ENCODE peak calls at places on chromosomes 4 and X, in four cellular contexts. T, X, E and M are unnamed samples.

GRCh38 chr4:6372649-6373525 is 99.5 kb downstream of the PPP2R2C start:
- DNase-seq in T (no peak), X (peak; percentile 42), E (no peak), M (peak; percentile 41)

GRCh38 chr4:102449751-102450352 is 51.3 kb upstream of the NFKB1 start:
- DNase-seq in T (peak; percentile 31), X (no peak), E (peak; percentile 7), M (no peak)

GRCh38 chrX:115616943-115617563 is 56.1 kb downstream of the PLS3 start:
- DNase-seq in T (peak; percentile 79), X (no peak), E (no peak), M (no peak)

GRCh38 chr4:16225996-16226815 is at the start of gene TAPT1:
- DNase-seq in T (no peak), X (peak; percentile 95), E (peak; percentile 68), M (peak; percentile 97)

GRCh38 chrX:112844250-112844649 is 3.6 kb upstream of the AMOT start:
- DNase-seq in T (no peak), X (no peak), E (no peak), M (no peak)

GRCh38 chrX:127187095-127187494 is 367.6 kb downstream of the PRR32 start:
- DNase-seq in T (no peak), X (no peak), E (no peak), M (no peak)

GRCh38 chr4:165757426-165757825 is 115.6 kb upstream of the TLL1 start:
- DNase-seq in T (no peak), X (no peak), E (no peak), M (no peak)

GRCh38 chrX:20513185-20513584 is 246.5 kb upstream of the RPS6KA3 start:
- DNase-seq in T (no peak), X (no peak), E (no peak), M (no peak)

GRCh38 chrX:13893826-13894225 is 76.9 kb upstream of the GPM6B start:
- DNase-seq in T (no peak), X (no peak), E (no peak), M (no peak)

GRCh38 chr4:5631352-5632042 is 76.9 kb downstream of the EVC2 start:
- DNase-seq in T (no peak), X (no peak), E (no peak), M (no peak)

GRCh38 chr4:2799444-2799911 is 6.6 kb downstream of the SH3BP2 start:
- DNase-seq in T (no peak), X (peak; percentile 71), E (no peak), M (peak; percentile 61)

GRCh38 chr4:27381806-27382205 is 521.2 kb downstream of the STIM2 start:
- DNase-seq in T (no peak), X (no peak), E (no peak), M (no peak)

GRCh38 chr4:90127706-90128345 is 632 bp downstream of the CCSER1 start:
- DNase-seq in T (no peak), X (peak; percentile 76), E (no peak), M (no peak)

GRCh38 chr4:187656953-187657352 is 338.6 kb upstream of the ZFP42 start:
- DNase-seq in T (no peak), X (no peak), E (no peak), M (no peak)

GRCh38 chr4:26141916-26142638 is 178.7 kb upstream of the RBPJ start:
- DNase-seq in T (no peak), X (no peak), E (no peak), M (no peak)

GRCh38 chr4:55170462-55170861 is 45.1 kb upstream of the KDR start:
- DNase-seq in T (peak; percentile 73), X (no peak), E (no peak), M (no peak)

GRCh38 chr4:84583871-84584373 is 995 bp downstream of the CDS1 start:
- DNase-seq in T (no peak), X (no peak), E (no peak), M (no peak)

GRCh38 chr4:153137168-153137567 is 67.1 kb upstream of the TRIM2 start:
- DNase-seq in T (peak; percentile 42), X (peak; percentile 83), E (no peak), M (no peak)

GRCh38 chr4:11505225-11505971 is 76.7 kb upstream of the HS3ST1 start:
- DNase-seq in T (no peak), X (no peak), E (no peak), M (no peak)

GRCh38 chrX:25941559-25942250 is 196.4 kb upstream of the MAGEB18 start:
- DNase-seq in T (no peak), X (no peak), E (no peak), M (no peak)

GRCh38 chr4:165514739-165515138 is 135.9 kb downstream of the CPE start:
- DNase-seq in T (no peak), X (no peak), E (no peak), M (no peak)

GRCh38 chr4:78720994-78721677 is 55.0 kb upstream of the BMP2K start:
- DNase-seq in T (no peak), X (no peak), E (no peak), M (peak; percentile 37)

GRCh38 chr4:170804930-170805329 is 715.2 kb upstream of the AADAT start:
- DNase-seq in T (no peak), X (peak; percentile 47), E (no peak), M (no peak)

GRCh38 chr4:150668824-150669223 is 86.9 kb downstream of the MAB21L2 start:
- DNase-seq in T (no peak), X (no peak), E (no peak), M (no peak)

GRCh38 chr4:173522160-173522873 is 7.7 kb downstream of the HAND2 start:
- DNase-seq in T (peak; percentile 24), X (peak; percentile 93), E (no peak), M (peak; percentile 62)

GRCh38 chr4:147741190-147741788 is 9.4 kb downstream of the ARHGAP10 start:
- DNase-seq in T (peak; percentile 89), X (no peak), E (no peak), M (no peak)

GRCh38 chrX:135605906-135606305 is 85.4 kb downstream of the INTS6L start:
- DNase-seq in T (no peak), X (no peak), E (no peak), M (no peak)

GRCh38 chrX:9466115-9466495 is 1.2 kb downstream of the TBL1X start:
- DNase-seq in T (peak; percentile 19), X (peak; percentile 87), E (no peak), M (peak; percentile 82)

GRCh38 chr4:84597450-84597849 is 14.5 kb downstream of the CDS1 start:
- DNase-seq in T (no peak), X (no peak), E (no peak), M (no peak)

GRCh38 chrX:39258331-39258730 is 457.1 kb downstream of the MID1IP1 start:
- DNase-seq in T (no peak), X (no peak), E (no peak), M (no peak)

GRCh38 chr4:188960411-188961093 is 821.3 kb downstream of the TRIML1 start:
- DNase-seq in T (no peak), X (no peak), E (no peak), M (no peak)

GRCh38 chr4:3210467-3210866 is 38.5 kb upstream of the MSANTD1 start:
- DNase-seq in T (no peak), X (peak; percentile 26), E (no peak), M (no peak)

GRCh38 chr4:7328913-7329638 is 105.7 kb downstream of the PSAPL1 start:
- DNase-seq in T (peak; percentile 36), X (peak; percentile 92), E (no peak), M (peak; percentile 82)

GRCh38 chrX:65488496-65488895 is 46.1 kb downstream of the LAS1L start:
- DNase-seq in T (peak; percentile 44), X (no peak), E (no peak), M (no peak)

GRCh38 chrX:9902651-9903050 is 64.5 kb upstream of the CLDN34 start:
- DNase-seq in T (no peak), X (no peak), E (no peak), M (no peak)

GRCh38 chr4:158810487-158811215 is 41.8 kb downstream of the FNIP2 start:
- DNase-seq in T (peak; percentile 87), X (peak; percentile 87), E (no peak), M (peak; percentile 64)

GRCh38 chr4:13928214-13928613 is 300.7 kb upstream of the BOD1L1 start:
- DNase-seq in T (no peak), X (no peak), E (no peak), M (no peak)

GRCh38 chr4:135672202-135672601 is 1470.6 kb upstream of the PABPC4L start:
- DNase-seq in T (no peak), X (no peak), E (no peak), M (no peak)

DNA sequence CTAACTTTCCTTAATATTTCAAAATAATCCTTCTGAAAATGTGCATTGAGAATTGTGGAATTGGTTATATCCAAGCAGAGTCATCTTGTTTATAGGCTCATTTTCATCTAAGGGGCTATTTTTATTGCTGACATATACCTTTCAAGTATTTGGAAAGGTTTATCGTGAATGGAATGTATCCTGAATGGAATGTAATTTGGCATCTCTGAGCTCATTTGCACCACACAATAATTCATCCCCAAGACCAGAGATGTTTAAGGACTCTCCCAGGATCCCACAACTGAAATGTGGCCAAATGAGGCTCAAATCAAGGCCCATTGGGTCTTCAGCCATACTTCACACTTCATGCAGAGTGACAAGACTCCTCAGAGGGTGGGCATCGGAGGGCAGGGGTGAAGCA is 7.5 kb upstream of the SETD7 start:
- DNase-seq in T (no peak), X (no peak), E (no peak), M (no peak)
- H3K27ac ChIP-seq in T (no peak overlapping the region), X (no peak overlapping the region), E (no peak overlapping the region), M (no peak overlapping the region)

DNA sequence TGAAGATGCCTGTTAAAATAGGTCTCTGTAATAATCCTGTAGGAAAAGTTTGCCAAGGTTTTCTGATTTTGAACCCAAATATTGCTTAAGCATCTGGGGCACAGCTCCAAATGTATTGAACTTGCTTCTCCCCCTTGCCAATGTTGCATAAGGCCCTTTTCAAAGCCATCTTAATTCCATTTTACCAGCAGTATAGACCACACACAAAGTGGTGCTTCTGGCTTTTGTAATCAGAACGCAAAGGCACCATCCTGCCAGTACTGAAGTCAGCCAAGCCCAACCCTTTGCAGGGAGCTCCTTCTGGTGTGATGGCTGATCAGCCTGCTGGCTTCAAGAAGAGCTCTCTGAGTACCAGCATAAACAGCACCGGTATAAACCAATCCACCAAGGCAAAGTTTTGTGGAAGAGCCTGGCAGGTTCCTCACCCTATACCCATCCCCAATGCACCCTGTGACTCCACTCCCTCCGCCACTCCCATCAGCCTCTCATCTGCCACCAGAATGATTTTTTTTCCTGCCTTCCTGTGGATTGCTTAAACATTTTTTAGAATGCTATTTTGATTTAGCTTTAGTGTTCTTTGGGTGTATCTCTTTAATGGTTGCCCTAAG is 39.2 kb upstream of the USP9X start:
- DNase-seq in T (peak; percentile 32), X (no peak), E (no peak), M (no peak)
- H3K27ac ChIP-seq in T (no peak overlapping the region), X (no peak overlapping the region), E (no peak overlapping the region), M (no peak overlapping the region)

DNA sequence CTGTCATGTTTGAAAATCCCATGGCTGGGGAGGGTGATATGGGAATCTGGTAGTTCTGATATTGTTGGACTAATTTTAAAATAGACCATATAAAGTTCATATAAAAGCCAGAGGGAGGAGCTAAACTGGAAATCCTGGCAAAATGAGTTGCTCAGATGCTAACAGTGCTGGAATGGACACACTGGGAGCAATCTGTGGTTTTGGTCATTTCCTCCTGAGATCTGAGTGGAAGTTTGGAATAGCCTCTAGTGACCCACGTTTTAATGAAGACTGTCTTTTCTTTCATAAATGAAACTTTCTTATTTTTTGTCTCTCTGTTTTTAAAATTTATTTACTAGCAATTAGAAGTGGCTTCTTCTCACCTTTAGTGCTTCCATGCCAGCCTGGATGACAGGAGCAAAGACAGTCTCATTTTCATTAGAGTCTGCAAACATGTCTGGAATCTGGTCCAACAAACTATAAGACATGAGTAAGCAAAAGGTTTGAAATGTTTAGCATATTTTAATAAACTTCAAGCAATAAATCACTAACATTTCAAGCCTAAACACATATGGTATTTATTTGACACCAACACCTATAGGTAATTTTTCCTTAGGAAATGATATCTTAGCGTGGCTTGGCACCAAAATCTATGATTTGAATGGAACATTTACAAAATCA is 66.6 kb downstream of the METTL14 start:
- DNase-seq in T (no peak), X (no peak), E (no peak), M (no peak)
- H3K27ac ChIP-seq in T (peak overlapping the region; percentile 40), X (peak overlapping the region; percentile 64), E (no peak overlapping the region), M (no peak overlapping the region)

GRCh38 chr4:129218355-129218754 is 122.4 kb downstream of the C4orf33 start:
- DNase-seq in T (no peak), X (no peak), E (no peak), M (no peak)
- H3K27ac ChIP-seq in T (no peak overlapping the region), X (no peak overlapping the region), E (no peak overlapping the region), M (no peak overlapping the region)